ENCODE peak calls at places on chromosome 3, in seven cellular contexts. One of them, this sample, is unnamed.

GRCh38 chr3:151410891-151411559 is 26.5 kb upstream of the P2RY12 start:
- DNase-seq in right atrium auricular region: no peak
- DNase-seq in brain microvascular endothelial cell: peak
- DNase-seq in breast epithelium: no peak
- DNase-seq in adrenal gland: no peak
- DNase-seq in mammary epithelial cell: no peak
- DNase-seq in coronary artery: no peak
- DNase-seq in this sample: no peak

GRCh38 chr3:13021934-13022265 is 51.3 kb downstream of the IQSEC1 start:
- DNase-seq in right atrium auricular region: no peak
- DNase-seq in brain microvascular endothelial cell: no peak
- DNase-seq in breast epithelium: no peak
- DNase-seq in adrenal gland: no peak
- DNase-seq in mammary epithelial cell: no peak
- DNase-seq in coronary artery: no peak
- DNase-seq in this sample: no peak

GRCh38 chr3:173745952-173746682 is 348.6 kb downstream of the NLGN1 start:
- DNase-seq in right atrium auricular region: no peak
- DNase-seq in brain microvascular endothelial cell: peak
- DNase-seq in breast epithelium: no peak
- DNase-seq in adrenal gland: no peak
- DNase-seq in mammary epithelial cell: peak
- DNase-seq in coronary artery: no peak
- DNase-seq in this sample: no peak

GRCh38 chr3:131898346-131898745 is 136.5 kb downstream of the CPNE4 start:
- DNase-seq in right atrium auricular region: no peak
- DNase-seq in brain microvascular endothelial cell: no peak
- DNase-seq in breast epithelium: no peak
- DNase-seq in adrenal gland: no peak
- DNase-seq in mammary epithelial cell: no peak
- DNase-seq in coronary artery: no peak
- DNase-seq in this sample: no peak

GRCh38 chr3:188978772-188979171 is 193.0 kb upstream of the TPRG1 start:
- DNase-seq in right atrium auricular region: no peak
- DNase-seq in brain microvascular endothelial cell: peak
- DNase-seq in breast epithelium: no peak
- DNase-seq in adrenal gland: peak
- DNase-seq in mammary epithelial cell: no peak
- DNase-seq in coronary artery: no peak
- DNase-seq in this sample: peak

GRCh38 chr3:32239638-32240550 is 1.4 kb downstream of the CMTM8 start:
- DNase-seq in right atrium auricular region: no peak
- DNase-seq in brain microvascular endothelial cell: no peak
- DNase-seq in breast epithelium: no peak
- DNase-seq in adrenal gland: peak
- DNase-seq in mammary epithelial cell: no peak
- DNase-seq in coronary artery: no peak
- DNase-seq in this sample: peak

GRCh38 chr3:10160925-10161324 is 3.8 kb upstream of the IRAK2 start:
- DNase-seq in right atrium auricular region: no peak
- DNase-seq in brain microvascular endothelial cell: no peak
- DNase-seq in breast epithelium: no peak
- DNase-seq in adrenal gland: no peak
- DNase-seq in mammary epithelial cell: no peak
- DNase-seq in coronary artery: no peak
- DNase-seq in this sample: no peak

GRCh38 chr3:30779686-30780287 is 114.7 kb downstream of the GADL1 start:
- DNase-seq in right atrium auricular region: no peak
- DNase-seq in brain microvascular endothelial cell: peak
- DNase-seq in breast epithelium: no peak
- DNase-seq in adrenal gland: no peak
- DNase-seq in mammary epithelial cell: peak
- DNase-seq in coronary artery: no peak
- DNase-seq in this sample: no peak

GRCh38 chr3:72133329-72134011 is 348.5 kb upstream of the PROK2 start:
- DNase-seq in right atrium auricular region: no peak
- DNase-seq in brain microvascular endothelial cell: no peak
- DNase-seq in breast epithelium: no peak
- DNase-seq in adrenal gland: no peak
- DNase-seq in mammary epithelial cell: no peak
- DNase-seq in coronary artery: no peak
- DNase-seq in this sample: no peak

GRCh38 chr3:41202834-41203345 is 3.6 kb downstream of the CTNNB1 start:
- DNase-seq in right atrium auricular region: no peak
- DNase-seq in brain microvascular endothelial cell: peak
- DNase-seq in breast epithelium: no peak
- DNase-seq in adrenal gland: peak
- DNase-seq in mammary epithelial cell: peak
- DNase-seq in coronary artery: no peak
- DNase-seq in this sample: peak

GRCh38 chr3:76554717-76555116 is 485.2 kb upstream of the ROBO2 start:
- DNase-seq in right atrium auricular region: no peak
- DNase-seq in brain microvascular endothelial cell: peak
- DNase-seq in breast epithelium: no peak
- DNase-seq in adrenal gland: no peak
- DNase-seq in mammary epithelial cell: no peak
- DNase-seq in coronary artery: no peak
- DNase-seq in this sample: no peak

GRCh38 chr3:187983484-187984124 is 170.4 kb upstream of the LPP start:
- DNase-seq in right atrium auricular region: no peak
- DNase-seq in brain microvascular endothelial cell: no peak
- DNase-seq in breast epithelium: no peak
- DNase-seq in adrenal gland: peak
- DNase-seq in mammary epithelial cell: no peak
- DNase-seq in coronary artery: no peak
- DNase-seq in this sample: no peak

GRCh38 chr3:14862303-14862660 is 43.5 kb downstream of the FGD5 start:
- DNase-seq in right atrium auricular region: no peak
- DNase-seq in brain microvascular endothelial cell: no peak
- DNase-seq in breast epithelium: no peak
- DNase-seq in adrenal gland: no peak
- DNase-seq in mammary epithelial cell: no peak
- DNase-seq in coronary artery: no peak
- DNase-seq in this sample: no peak
- H3K27ac ChIP-seq in right atrium auricular region: no peak
- H3K27ac ChIP-seq in brain microvascular endothelial cell: no peak
- H3K27ac ChIP-seq in breast epithelium: peak
- H3K27ac ChIP-seq in adrenal gland: no peak
- H3K27ac ChIP-seq in mammary epithelial cell: no peak
- H3K27ac ChIP-seq in coronary artery: no peak
- H3K27ac ChIP-seq in this sample: peak

DNA sequence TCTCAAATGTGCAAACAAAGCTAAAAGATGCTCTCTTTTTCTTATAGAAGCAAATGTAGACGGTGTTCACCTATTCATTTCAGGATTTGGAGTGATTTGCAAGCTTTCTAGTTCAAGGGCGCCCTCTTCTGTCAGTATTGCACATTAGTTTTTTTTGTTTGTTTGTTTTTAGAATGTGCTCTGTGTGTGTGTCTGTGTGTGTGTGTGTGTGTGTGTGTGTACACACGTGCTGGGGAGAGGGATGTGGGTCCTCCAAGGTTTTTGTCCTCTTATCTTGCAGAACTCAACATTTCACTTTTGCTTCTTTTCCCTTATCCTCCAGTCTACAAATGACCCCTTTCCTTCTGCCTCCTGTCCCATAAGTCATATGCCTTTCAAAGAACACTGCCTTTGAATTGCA is 23.5 kb downstream of the DNAH1 start:
- DNase-seq in right atrium auricular region: no peak
- DNase-seq in brain microvascular endothelial cell: peak
- DNase-seq in breast epithelium: no peak
- DNase-seq in adrenal gland: peak
- DNase-seq in mammary epithelial cell: peak
- DNase-seq in coronary artery: no peak
- DNase-seq in this sample: no peak
- TF ChIP-seq CTCF in right atrium auricular region: peak
- TF ChIP-seq CTCF in brain microvascular endothelial cell: peak
- TF ChIP-seq CTCF in breast epithelium: peak
- TF ChIP-seq CTCF in adrenal gland: peak
- TF ChIP-seq CTCF in mammary epithelial cell: peak
- TF ChIP-seq CTCF in coronary artery: peak
- TF ChIP-seq CTCF in this sample: peak

DNA sequence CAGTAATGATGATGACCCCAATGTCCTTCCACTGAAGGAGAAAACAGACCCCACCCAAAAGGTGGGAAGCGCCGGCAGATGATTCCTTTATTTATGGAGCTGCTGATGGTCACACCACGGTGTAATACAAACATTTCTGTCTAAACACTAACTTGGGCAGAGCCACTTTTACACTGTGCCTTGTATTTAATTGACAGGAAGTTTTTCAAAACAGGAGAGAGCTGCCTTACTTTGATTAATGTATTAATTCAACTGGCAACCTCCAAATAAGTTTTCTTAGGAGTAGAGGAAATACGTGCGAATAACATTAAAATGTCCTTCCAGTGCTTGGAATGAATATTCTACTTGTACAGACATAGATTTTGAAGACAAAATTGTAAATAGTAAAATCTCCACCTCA is 70.4 kb downstream of the WWTR1 start:
- DNase-seq in right atrium auricular region: no peak
- DNase-seq in brain microvascular endothelial cell: no peak
- DNase-seq in breast epithelium: no peak
- DNase-seq in adrenal gland: no peak
- DNase-seq in mammary epithelial cell: no peak
- DNase-seq in coronary artery: no peak
- DNase-seq in this sample: no peak
- H3K27ac ChIP-seq in right atrium auricular region: no peak
- H3K27ac ChIP-seq in brain microvascular endothelial cell: no peak
- H3K27ac ChIP-seq in breast epithelium: peak
- H3K27ac ChIP-seq in adrenal gland: no peak
- H3K27ac ChIP-seq in mammary epithelial cell: no peak
- H3K27ac ChIP-seq in coronary artery: no peak
- H3K27ac ChIP-seq in this sample: no peak

GRCh38 chr3:46978985-46979944 is at the start of gene NBEAL2:
- DNase-seq in right atrium auricular region: peak
- DNase-seq in brain microvascular endothelial cell: peak
- DNase-seq in breast epithelium: peak
- DNase-seq in adrenal gland: peak
- DNase-seq in mammary epithelial cell: peak
- DNase-seq in coronary artery: peak
- DNase-seq in this sample: peak
- TF ChIP-seq CTCF in right atrium auricular region: no peak
- TF ChIP-seq CTCF in brain microvascular endothelial cell: no peak
- TF ChIP-seq CTCF in breast epithelium: no peak
- TF ChIP-seq CTCF in adrenal gland: no peak
- TF ChIP-seq CTCF in mammary epithelial cell: no peak
- TF ChIP-seq CTCF in coronary artery: no peak
- TF ChIP-seq CTCF in this sample: no peak

GRCh38 chr3:112119686-112120484 is 13.2 kb downstream of the GCSAM start:
- DNase-seq in right atrium auricular region: no peak
- DNase-seq in brain microvascular endothelial cell: no peak
- DNase-seq in breast epithelium: no peak
- DNase-seq in adrenal gland: no peak
- DNase-seq in mammary epithelial cell: no peak
- DNase-seq in coronary artery: no peak
- DNase-seq in this sample: no peak
- H3K27ac ChIP-seq in right atrium auricular region: no peak
- H3K27ac ChIP-seq in brain microvascular endothelial cell: no peak
- H3K27ac ChIP-seq in breast epithelium: no peak
- H3K27ac ChIP-seq in adrenal gland: no peak
- H3K27ac ChIP-seq in mammary epithelial cell: no peak
- H3K27ac ChIP-seq in coronary artery: no peak
- H3K27ac ChIP-seq in this sample: no peak